ENCODE peak calls at places on chromosome 16, in five cellular contexts. W is mesendoderm, S is GM18507, A is skeletal muscle cell, I is HFF-Myc. Y is an unnamed sample.

GRCh38 chr16:26605872-26606271 is 460.9 kb upstream of the C16orf82 start:
- DNase-seq in S (no peak), I (no peak), A (no peak), W (no peak), Y (no peak)

GRCh38 chr16:9049241-9049640 is 42.2 kb upstream of the HAPSTR1 start:
- DNase-seq in A (peak; percentile 66), S (no peak), W (no peak), I (no peak), Y (no peak)

GRCh38 chr16:30977502-30977901 is 7.5 kb upstream of the HSD3B7 start:
- DNase-seq in W (peak; percentile 48), A (no peak), I (no peak), S (no peak), Y (no peak)

GRCh38 chr16:58306327-58306726 is 11.5 kb upstream of the PRSS54 start:
- DNase-seq in W (no peak), S (no peak), A (no peak), I (no peak), Y (peak; percentile 22)

GRCh38 chr16:75621170-75621477 is 2.0 kb downstream of the ADAT1 start:
- DNase-seq in S (no peak), W (peak; percentile 56), I (no peak), A (no peak), Y (no peak)

GRCh38 chr16:28311913-28312312 is 19.6 kb downstream of the SBK1 start:
- DNase-seq in I (no peak), W (no peak), A (no peak), S (no peak), Y (no peak)

GRCh38 chr16:88705076-88705684 is 1.0 kb downstream of the RNF166 start:
- DNase-seq in A (no peak), I (no peak), S (no peak), W (no peak), Y (no peak)

GRCh38 chr16:2815299-2815771 is 1.7 kb upstream of the PRSS21 start:
- DNase-seq in A (no peak), I (no peak), S (no peak), W (no peak), Y (no peak)

GRCh38 chr16:12089492-12090161 is 113.1 kb downstream of the SNX29 start:
- DNase-seq in I (no peak), A (peak; percentile 47), W (peak; percentile 64), S (no peak), Y (no peak)

GRCh38 chr16:61419771-61420170 is 616.5 kb downstream of the CDH8 start:
- DNase-seq in I (no peak), S (no peak), W (peak; percentile 76), A (no peak), Y (no peak)